ENCODE peak calls at places on chromosomes 4 and X, in five cellular contexts. O, S, V, R and I are unnamed samples.

GRCh38 chr4:100841911-100842310 is 324.1 kb upstream of the EMCN start:
- DNase-seq in V (no peak), R (no peak), S (no peak), O (no peak), I (no peak)

GRCh38 chrX:93875621-93876282 is 201.7 kb downstream of the FAM133A start:
- DNase-seq in S (no peak), R (no peak), O (no peak), V (no peak), I (no peak)

GRCh38 chrX:10666102-10666501 is 45.7 kb upstream of the MID1 start:
- DNase-seq in S (no peak), V (no peak), O (no peak), R (no peak), I (no peak)

GRCh38 chr4:73436674-73437557 is 895 bp downstream of the AFP start:
- DNase-seq in S (no peak), O (no peak), R (no peak), V (no peak), I (no peak)

GRCh38 chr4:85610450-85610849 is 135.5 kb downstream of the ARHGAP24 start:
- DNase-seq in S (peak; percentile 79), V (no peak), O (no peak), R (no peak), I (no peak)

GRCh38 chr4:79164961-79165610 is 160.8 kb downstream of the NAA11 start:
- DNase-seq in S (no peak), R (no peak), V (no peak), O (no peak), I (no peak)

GRCh38 chr4:26317766-26318165 is 3.0 kb upstream of the RBPJ start:
- DNase-seq in O (no peak), V (no peak), R (no peak), S (no peak), I (no peak)

GRCh38 chr4:139530833-139531427 is 25.1 kb downstream of the SETD7 start:
- DNase-seq in R (peak; percentile 58), S (peak; percentile 40), V (peak; percentile 76), O (peak; percentile 50), I (no peak)

GRCh38 chrX:66015152-66015827 is 24.6 kb downstream of the VSIG4 start:
- DNase-seq in V (no peak), S (peak; percentile 72), R (no peak), O (peak; percentile 80), I (no peak)

GRCh38 chrX:116204947-116205346 is 34.4 kb downstream of the AGTR2 start:
- DNase-seq in R (peak; percentile 30), O (peak; percentile 0), V (no peak), S (peak; percentile 26), I (no peak)
- TF ChIP-seq CTCF in R (peak; percentile 45), O (peak; percentile 66), V (peak; percentile 63), S (peak; percentile 68), I (peak; percentile 55)

DNA sequence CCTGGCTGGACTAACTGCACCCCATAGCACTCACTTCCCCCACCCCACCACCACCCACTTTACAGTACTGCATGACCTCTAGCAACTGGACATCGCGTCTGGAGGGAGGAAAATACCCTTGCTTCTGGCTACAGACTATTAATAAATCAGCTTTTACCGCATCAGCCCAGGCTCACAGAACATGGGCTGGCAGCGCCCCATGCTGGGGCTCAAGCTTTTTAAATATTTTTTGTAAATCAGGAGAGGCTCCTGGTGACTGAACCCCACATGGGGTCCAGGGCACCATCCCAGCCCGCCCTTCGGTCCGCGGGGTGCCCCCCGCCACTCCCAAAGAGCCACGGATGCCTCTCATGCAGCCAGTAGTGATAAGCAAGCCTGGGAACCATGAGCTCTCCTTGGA is 2.7 kb downstream of the HS6ST2 start:
- DNase-seq in O (no peak), S (no peak), V (no peak), R (no peak), I (no peak)
- TF ChIP-seq CTCF in O (no peak), S (no peak), V (no peak), R (no peak), I (no peak)

GRCh38 chrX:5236096-5236495 is 992.6 kb downstream of the NLGN4X start:
- DNase-seq in O (peak; percentile 11), V (no peak), S (peak; percentile 74), R (no peak), I (no peak)
- TF ChIP-seq CTCF in O (peak; percentile 64), V (no peak), S (peak; percentile 57), R (no peak), I (peak; percentile 17)

GRCh38 chrX:131734621-131735020 is 190.7 kb downstream of the OR13H1 start:
- DNase-seq in V (peak; percentile 89), S (peak; percentile 89), R (no peak), O (no peak), I (no peak)
- TF ChIP-seq CTCF in V (peak; percentile 17), S (peak; percentile 27), R (no peak), O (no peak), I (no peak)

GRCh38 chr4:168864831-168865541 is 145.1 kb downstream of the CBR4 start:
- DNase-seq in R (peak; percentile 66), S (no peak), O (no peak), V (no peak), I (no peak)
- TF ChIP-seq CTCF in R (peak; percentile 38), S (no peak), O (peak; percentile 37), V (no peak), I (peak; percentile 19)

DNA sequence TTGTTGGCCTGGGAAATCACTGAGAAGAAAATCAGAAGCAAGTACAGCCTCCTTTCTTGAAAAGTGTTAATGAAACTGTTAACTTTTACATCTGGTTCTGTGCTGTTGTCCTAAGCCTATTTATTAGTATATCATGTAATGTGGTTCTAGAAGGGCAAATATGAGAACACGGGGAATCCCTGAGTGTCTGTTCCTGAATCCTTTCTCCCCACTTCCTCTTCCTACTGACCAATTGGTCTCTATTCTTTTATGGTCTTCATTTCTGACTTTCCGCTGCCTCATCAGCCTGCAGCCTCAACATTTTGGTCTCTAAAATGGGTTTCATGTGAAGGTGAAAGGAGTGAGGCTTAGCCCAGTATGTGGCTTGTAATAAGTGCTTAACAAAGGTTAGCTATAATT is 159.9 kb upstream of the MAMLD1 start:
- DNase-seq in V (no peak), O (no peak), R (no peak), S (no peak), I (no peak)
- TF ChIP-seq CTCF in V (no peak), O (no peak), R (peak; percentile 5), S (no peak), I (no peak)

GRCh38 chr4:138014664-138015288 is 227.4 kb downstream of the SLC7A11 start:
- DNase-seq in R (no peak), S (no peak), O (no peak), V (no peak), I (no peak)
- TF ChIP-seq CTCF in R (no peak), S (no peak), O (no peak), V (no peak), I (no peak)

DNA sequence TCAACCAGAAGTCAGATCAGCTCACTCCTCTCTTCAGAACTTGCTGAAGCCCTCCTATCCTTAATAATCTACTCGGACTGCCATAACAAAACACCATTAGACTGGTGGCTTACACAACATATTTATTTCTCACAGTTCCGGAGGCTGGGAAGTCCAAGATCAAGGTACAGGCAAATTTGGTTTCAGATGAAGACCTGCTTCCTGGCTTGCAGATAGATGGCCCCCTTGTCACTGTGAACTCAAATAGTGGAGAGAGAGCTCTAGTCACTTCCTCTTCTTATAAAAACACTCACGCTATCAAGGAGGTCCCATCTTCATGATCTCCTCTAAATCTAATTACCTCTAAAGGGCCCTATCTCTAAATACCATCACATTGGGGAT is 125.1 kb downstream of the CAMK2D start:
- DNase-seq in S (no peak), V (no peak), O (peak; percentile 84), R (no peak), I (no peak)
- TF ChIP-seq CTCF in S (peak; percentile 7), V (no peak), O (peak; percentile 72), R (no peak), I (no peak)

DNA sequence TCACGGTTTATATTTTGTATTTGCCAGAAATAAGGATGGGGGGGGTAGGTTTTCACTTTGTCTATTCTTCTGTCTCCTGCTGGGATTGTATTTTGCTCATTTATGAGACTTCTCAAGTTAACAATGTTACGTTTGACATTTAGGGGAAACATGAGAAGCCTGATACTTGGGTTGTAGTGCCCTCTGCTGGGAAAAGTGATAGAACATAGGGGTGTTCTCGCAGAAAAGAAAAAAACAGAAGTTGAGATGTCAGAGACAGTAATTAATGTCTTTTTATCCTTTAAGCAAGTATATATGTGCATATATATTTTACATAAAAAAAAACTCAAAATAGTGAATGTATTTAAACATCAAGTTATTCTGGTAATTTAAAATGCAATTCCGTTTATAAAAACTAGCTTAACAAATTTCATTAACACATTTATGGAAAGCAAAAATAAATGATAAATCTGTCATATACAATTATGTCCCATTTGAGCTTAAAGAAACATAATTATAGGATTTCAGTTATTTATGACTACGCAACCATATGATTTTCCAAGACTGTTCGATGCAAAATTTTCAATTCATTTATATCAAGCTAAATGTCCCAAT is 46.0 kb upstream of the TMPRSS11F start:
- DNase-seq in R (peak; percentile 71), O (peak; percentile 64), V (peak; percentile 34), S (peak; percentile 74), I (peak; percentile 21)
- TF ChIP-seq CTCF in R (peak; percentile 67), O (peak; percentile 92), V (peak; percentile 44), S (peak; percentile 74), I (peak; percentile 67)

GRCh38 chrX:38206542-38206941 is 14.1 kb downstream of the SRPX start:
- DNase-seq in R (no peak), S (no peak), O (no peak), V (no peak), I (no peak)

GRCh38 chrX:38206036-38206435 is 14.6 kb downstream of the SRPX start:
- DNase-seq in S (no peak), V (no peak), R (no peak), O (no peak), I (no peak)

GRCh38 chrX:38205037-38205436 is 15.6 kb downstream of the SRPX start:
- DNase-seq in S (no peak), O (peak; percentile 87), R (no peak), V (no peak), I (no peak)
- TF ChIP-seq CTCF in S (no peak), O (no peak), R (no peak), V (no peak), I (no peak)